ENCODE peak calls at places on chromosomes 3 and 15, in six cellular contexts. M is sigmoid colon, O is stomach, P is heart left ventricle, I is left ventricle myocardium inferior, D is fibroblast of lung. V is an unnamed sample. For H3K36me3 and H3K4me1, the result is how much of the 10 kb centered on the place peaks cover.

GRCh38 chr3:194346621-194347020 is 4.5 kb downstream of the CPN2 start:
- DNase-seq in D (no peak), I (no peak), M (no peak), P (no peak), O (no peak), V (no peak)

GRCh38 chr3:42036483-42036823 is 54.7 kb upstream of the TRAK1 start:
- DNase-seq in O (no peak), I (no peak), P (no peak), M (peak), D (peak), V (no peak)

GRCh38 chr3:119356646-119357045 is 62.5 kb downstream of the ARHGAP31 start:
- DNase-seq in P (no peak), O (no peak), D (no peak), M (no peak), I (no peak), V (no peak)

GRCh38 chr3:113914646-113915045 is 33.2 kb upstream of the ZDHHC23 start:
- DNase-seq in P (no peak), M (no peak), D (no peak), O (no peak), I (no peak), V (no peak)

GRCh38 chr3:124373524-124373923 is 356.7 kb upstream of the UMPS start:
- DNase-seq in D (no peak), I (no peak), P (no peak), O (no peak), M (no peak), V (no peak)

GRCh38 chr15:93042691-93043378 is 46.2 kb downstream of the RGMA start:
- DNase-seq in P (peak), D (no peak), O (no peak), M (peak), I (no peak), V (no peak)

GRCh38 chr15:68209735-68210408 is 4.7 kb upstream of the CALML4 start:
- DNase-seq in O (no peak), P (no peak), D (no peak), I (peak), M (peak), V (no peak)

GRCh38 chr3:98784666-98785600 is 21.8 kb downstream of the ST3GAL6 start:
- DNase-seq in P (no peak), M (no peak), I (no peak), O (no peak), D (peak), V (no peak)

GRCh38 chr3:17912011-17912760 is 169.8 kb upstream of the TBC1D5 start:
- DNase-seq in P (no peak), D (no peak), I (no peak), M (no peak), O (no peak), V (no peak)

GRCh38 chr15:77709135-77709886 is 76.6 kb upstream of the LINGO1 start:
- DNase-seq in I (no peak), P (no peak), O (no peak), M (no peak), D (no peak), V (no peak)

GRCh38 chr3:100149130-100149529 is 34.8 kb upstream of the FILIP1L start:
- DNase-seq in O (no peak), P (no peak), M (no peak), D (no peak), I (no peak), V (no peak)

GRCh38 chr3:152769523-152769922 is 65.4 kb upstream of the P2RY1 start:
- DNase-seq in I (no peak), O (no peak), P (no peak), M (no peak), D (peak), V (no peak)

GRCh38 chr15:42158941-42159340 is 2.5 kb upstream of the PLA2G4F start:
- DNase-seq in M (no peak), I (no peak), O (peak), D (no peak), P (no peak), V (no peak)

GRCh38 chr3:39412668-39413260 is 6.2 kb downstream of the RPSA start:
- DNase-seq in M (no peak), D (no peak), P (no peak), I (no peak), O (no peak), V (no peak)

GRCh38 chr3:72483554-72484104 is 364.6 kb downstream of the SHQ1 start:
- DNase-seq in M (no peak), D (no peak), O (no peak), I (no peak), P (no peak), V (no peak)

GRCh38 chr15:40894689-40895308 is 549 bp downstream of the VPS18 start:
- DNase-seq in I (no peak), M (peak), P (no peak), O (peak), D (peak), V (no peak)

GRCh38 chr3:145134738-145135137 is 1026.2 kb downstream of the PLOD2 start:
- DNase-seq in D (no peak), I (no peak), M (no peak), P (no peak), O (no peak), V (no peak)

DNA sequence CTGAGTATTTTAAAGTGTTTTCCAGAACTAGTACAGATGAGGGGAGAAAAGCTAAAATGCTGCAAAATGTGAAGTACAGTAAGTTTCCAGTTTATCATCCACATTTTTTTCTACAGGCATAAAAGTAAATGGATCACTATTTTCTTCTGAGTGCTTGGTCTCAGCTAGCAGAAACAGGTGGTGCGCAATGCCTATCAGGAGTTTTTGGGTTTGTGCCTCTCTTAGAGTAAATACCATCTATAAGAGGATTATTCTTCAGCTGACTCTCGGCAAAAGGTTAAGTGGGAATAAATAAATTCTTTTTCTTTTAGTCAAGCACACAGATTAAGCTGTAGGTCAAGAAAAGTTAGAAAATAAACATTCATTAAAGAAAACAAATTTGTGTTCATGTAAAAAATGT is 1027.7 kb downstream of the PLOD2 start:
- DNase-seq in D (no peak), O (no peak), M (no peak), I (no peak), P (no peak), V (no peak)
- H3K36me3 ChIP-seq in D (under half), O (under half), M (under half), I (under half), P (under half), V (under half)

DNA sequence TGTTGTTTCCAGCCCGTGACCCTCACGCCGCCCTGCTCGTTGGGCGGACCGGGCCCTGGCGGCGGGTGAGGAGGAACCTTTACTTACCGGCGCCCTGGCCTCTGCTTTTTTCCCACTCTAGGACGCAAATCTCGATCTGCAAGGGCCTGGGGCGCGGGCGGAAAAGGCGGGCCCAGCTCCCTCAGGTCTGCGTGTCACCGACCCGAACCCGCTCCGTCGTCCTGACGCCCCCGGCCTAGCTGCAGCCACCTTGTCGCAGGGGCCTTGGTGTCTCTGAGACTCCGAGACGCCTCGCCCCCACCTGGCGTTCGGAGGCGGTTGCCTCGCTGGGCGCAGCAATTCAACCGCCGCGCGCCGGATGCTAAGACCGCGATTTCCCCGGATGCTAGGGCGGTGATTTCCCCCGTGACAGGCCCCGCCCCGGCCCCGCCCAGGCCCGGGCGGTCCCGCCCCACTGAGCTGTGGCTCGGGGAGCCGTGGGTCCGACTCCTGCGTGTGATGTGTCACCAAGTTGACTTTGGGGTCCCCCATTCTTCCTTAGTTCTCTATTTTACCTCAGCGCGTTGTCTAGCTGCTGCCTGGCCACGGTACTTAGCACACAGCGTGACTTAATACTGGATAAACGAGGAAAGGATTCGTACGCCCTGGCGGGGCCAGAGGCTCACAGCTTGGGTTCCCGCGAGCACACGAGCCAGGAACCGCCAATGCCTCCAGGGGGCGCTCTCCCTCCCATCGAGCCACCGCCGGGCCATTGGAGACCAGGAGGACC is at the start of gene RPL39L:
- DNase-seq in M (peak), P (peak), O (peak), D (peak), I (peak), V (peak)
- TF ChIP-seq CTCF in M (peak), P (peak), O (no peak), D (peak), I (peak), V (peak)

GRCh38 chr15:21261965-21262850 is 178.1 kb downstream of the POTEB3 start:
- DNase-seq in O (no peak), I (peak), M (peak), D (no peak), P (peak), V (no peak)
- H3K4me1 ChIP-seq in O (under half), I (under half), M (under half), D (under half), P (under half), V (under half)

GRCh38 chr3:184332370-184333090 is 4.9 kb upstream of the FAM131A start:
- DNase-seq in D (peak), P (no peak), I (no peak), M (no peak), O (no peak), V (no peak)

GRCh38 chr3:184325269-184325668 is 10.9 kb downstream of the EIF4G1 start:
- DNase-seq in P (peak), O (no peak), D (no peak), M (no peak), I (no peak), V (no peak)

GRCh38 chr3:184327171-184327570 is 10.2 kb upstream of the FAM131A start:
- DNase-seq in M (no peak), P (no peak), O (no peak), I (no peak), D (no peak), V (no peak)

GRCh38 chr3:184325715-184326114 is 11.3 kb downstream of the EIF4G1 start:
- DNase-seq in D (no peak), O (no peak), P (peak), I (no peak), M (no peak), V (no peak)

GRCh38 chr3:184328516-184328915 is 8.9 kb upstream of the FAM131A start:
- DNase-seq in O (no peak), P (no peak), D (no peak), M (no peak), I (no peak), V (no peak)
- H3K36me3 ChIP-seq in O (half or more), P (half or more), D (half or more), M (half or more), I (half or more), V (under half)